ENCODE peak calls at places on chromosomes 6 and 20, in ten cellular contexts. Z is sigmoid colon; G is fibroblast of pulmonary artery; L is tibial nerve; N is A673; Y is brain microvascular endothelial cell; C is CD8-positive, alpha-beta T cell; T is fibroblast of villous mesenchyme; D is SK-N-SH; Q is left lung. U is an unnamed sample.
A peak's percentile ranks its signal among the peaks of the same experiment; 100 is the strongest.

GRCh38 chr20:17519606-17520285 is 11.4 kb downstream of the BFSP1 start:
- DNase-seq in Z (no peak), G (no peak), L (no peak), N (no peak), Y (no peak), C (no peak), T (no peak), D (no peak), Q (no peak), U (no peak)

GRCh38 chr6:98944598-98945011 is 3.1 kb downstream of the FBXL4 start:
- DNase-seq in Z (no peak), G (peak; percentile 47), L (no peak), N (peak; percentile 2), Y (peak; percentile 73), C (no peak), T (peak; percentile 89), D (peak; percentile 30), Q (no peak), U (no peak)

GRCh38 chr6:140041571-140042332 is 667.3 kb upstream of the CITED2 start:
- DNase-seq in Z (no peak), G (no peak), L (no peak), N (no peak), Y (no peak), C (no peak), T (no peak), D (no peak), Q (no peak), U (no peak)

GRCh38 chr20:55888655-55889054 is 116.7 kb downstream of the CBLN4 start:
- DNase-seq in Z (no peak), G (no peak), L (no peak), N (no peak), Y (no peak), C (no peak), T (no peak), D (peak; percentile 12), Q (no peak), U (no peak)

GRCh38 chr6:32932132-32932868 is 8.5 kb downstream of the HLA-DMB start:
- DNase-seq in Z (no peak), G (peak; percentile 28), L (no peak), N (no peak), Y (no peak), C (no peak), T (peak; percentile 35), D (no peak), Q (no peak), U (no peak)

GRCh38 chr20:36827541-36828279 is 48.2 kb upstream of the TLDC2 start:
- DNase-seq in Z (peak; percentile 84), G (no peak), L (no peak), N (no peak), Y (no peak), C (no peak), T (no peak), D (no peak), Q (no peak), U (no peak)

GRCh38 chr6:44073612-44074382 is 53.5 kb downstream of the MRPL14 start:
- DNase-seq in Z (peak; percentile 75), G (peak; percentile 14), L (no peak), N (no peak), Y (no peak), C (no peak), T (peak; percentile 55), D (peak; percentile 66), Q (no peak), U (no peak)

GRCh38 chr6:38612386-38612965 is 27.3 kb downstream of the BTBD9 start:
- DNase-seq in Z (no peak), G (peak; percentile 80), L (no peak), N (no peak), Y (no peak), C (no peak), T (peak; percentile 84), D (no peak), Q (no peak), U (no peak)

GRCh38 chr6:128954308-128955043 is 71.5 kb downstream of the LAMA2 start:
- DNase-seq in Z (no peak), G (no peak), L (no peak), N (no peak), Y (no peak), C (no peak), T (no peak), D (no peak), Q (no peak), U (no peak)

DNA sequence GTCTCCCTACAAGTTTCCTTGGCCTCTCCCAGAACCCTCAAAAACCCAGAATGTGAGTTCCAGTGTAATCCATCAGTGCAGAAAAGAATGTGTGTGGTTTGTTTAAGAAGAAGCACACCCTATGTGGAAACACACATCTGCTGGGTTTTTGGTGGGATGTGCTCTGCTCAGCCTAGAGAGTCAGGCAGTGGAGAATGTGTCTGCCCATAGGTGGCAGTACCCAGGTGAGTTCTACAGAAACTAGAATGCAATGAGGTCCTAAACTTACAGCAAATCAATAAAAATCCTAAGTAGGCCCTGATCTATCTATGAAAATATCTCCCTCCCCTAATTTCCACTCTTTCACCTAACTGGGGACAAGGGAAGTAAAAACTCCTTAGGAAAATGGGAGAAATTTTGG is 437.3 kb downstream of the DHX35 start:
- DNase-seq in Z (no peak), G (no peak), L (no peak), N (no peak), Y (no peak), C (no peak), T (no peak), D (no peak), Q (no peak), U (no peak)
- TF ChIP-seq CTCF in Z (no peak), G (no peak), L (no peak), N (no peak), Y (no peak), C (no peak), T (no peak), D (no peak), Q (no peak), U (no peak)

GRCh38 chr6:41878961-41879405 is 16.2 kb downstream of the USP49 start:
- DNase-seq in Z (no peak), G (peak; percentile 35), L (no peak), N (no peak), Y (peak; percentile 27), C (no peak), T (peak; percentile 76), D (no peak), Q (no peak), U (no peak)
- H3K4me3 ChIP-seq in Z (no peak overlapping the region), G (no peak overlapping the region), L (no peak overlapping the region), N (no peak overlapping the region), Y (no peak overlapping the region), C (no peak overlapping the region), T (no peak overlapping the region), D (no peak overlapping the region), Q (no peak overlapping the region), U (no peak overlapping the region)

GRCh38 chr6:10412165-10412947 is 2.5 kb downstream of the TFAP2A start:
- DNase-seq in Z (no peak), G (peak; percentile 75), L (no peak), N (peak; percentile 95), Y (peak; percentile 46), C (no peak), T (peak; percentile 65), D (peak; percentile 61), Q (peak; percentile 81), U (no peak)
- TF ChIP-seq CTCF in Z (no peak), G (no peak), L (no peak), N (no peak), Y (no peak), C (no peak), T (no peak), D (no peak), Q (no peak), U (no peak)

DNA sequence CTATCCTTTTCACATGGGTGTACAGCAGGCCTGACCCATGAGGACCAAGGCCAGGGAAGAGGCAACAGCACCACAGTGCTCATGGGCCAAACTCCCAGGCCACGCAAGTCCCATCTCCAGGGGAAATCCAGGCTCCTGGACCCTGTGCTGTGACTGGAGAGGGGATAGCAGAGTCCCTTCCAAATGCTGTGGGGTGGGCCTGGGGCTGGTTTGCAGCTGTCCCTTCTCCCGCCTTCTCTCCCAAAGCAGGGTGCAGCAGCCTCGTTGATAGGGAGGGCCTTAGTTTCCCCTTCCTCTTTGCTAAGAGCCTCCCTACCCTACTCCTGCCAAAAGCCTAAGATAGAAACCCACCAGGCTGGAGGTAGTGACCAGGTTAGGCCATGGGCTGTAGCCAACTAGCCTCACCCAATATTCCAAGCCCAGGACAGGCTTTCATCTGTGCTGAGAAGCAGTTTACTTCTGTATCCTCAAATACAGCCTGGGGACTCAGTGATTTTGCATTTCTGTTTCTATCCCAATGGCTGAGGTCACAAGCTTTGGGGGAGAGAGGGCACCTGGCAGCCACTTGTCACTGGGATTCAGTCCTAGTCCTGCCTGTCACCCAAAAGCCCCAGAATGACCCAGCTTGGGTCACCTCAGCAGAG is 1.4 kb downstream of the CTSZ start:
- DNase-seq in Z (peak; percentile 61), G (no peak), L (no peak), N (no peak), Y (no peak), C (no peak), T (no peak), D (no peak), Q (no peak), U (peak; percentile 69)
- H3K4me3 ChIP-seq in Z (peak overlapping the region; percentile 77), G (peak overlapping the region; percentile 65), L (peak overlapping the region; percentile 85), N (no peak overlapping the region), Y (peak overlapping the region; percentile 60), C (peak overlapping the region; percentile 31), T (peak overlapping the region; percentile 78), D (no peak overlapping the region), Q (peak overlapping the region; percentile 53), U (peak overlapping the region; percentile 89)

GRCh38 chr6:159298840-159299239 is 129.6 kb downstream of the FNDC1 start:
- DNase-seq in Z (no peak), G (no peak), L (no peak), N (no peak), Y (no peak), C (no peak), T (no peak), D (no peak), Q (no peak), U (no peak)
- TF ChIP-seq CTCF in Z (no peak), G (no peak), L (no peak), N (no peak), Y (no peak), C (no peak), T (no peak), D (no peak), Q (no peak), U (no peak)

DNA sequence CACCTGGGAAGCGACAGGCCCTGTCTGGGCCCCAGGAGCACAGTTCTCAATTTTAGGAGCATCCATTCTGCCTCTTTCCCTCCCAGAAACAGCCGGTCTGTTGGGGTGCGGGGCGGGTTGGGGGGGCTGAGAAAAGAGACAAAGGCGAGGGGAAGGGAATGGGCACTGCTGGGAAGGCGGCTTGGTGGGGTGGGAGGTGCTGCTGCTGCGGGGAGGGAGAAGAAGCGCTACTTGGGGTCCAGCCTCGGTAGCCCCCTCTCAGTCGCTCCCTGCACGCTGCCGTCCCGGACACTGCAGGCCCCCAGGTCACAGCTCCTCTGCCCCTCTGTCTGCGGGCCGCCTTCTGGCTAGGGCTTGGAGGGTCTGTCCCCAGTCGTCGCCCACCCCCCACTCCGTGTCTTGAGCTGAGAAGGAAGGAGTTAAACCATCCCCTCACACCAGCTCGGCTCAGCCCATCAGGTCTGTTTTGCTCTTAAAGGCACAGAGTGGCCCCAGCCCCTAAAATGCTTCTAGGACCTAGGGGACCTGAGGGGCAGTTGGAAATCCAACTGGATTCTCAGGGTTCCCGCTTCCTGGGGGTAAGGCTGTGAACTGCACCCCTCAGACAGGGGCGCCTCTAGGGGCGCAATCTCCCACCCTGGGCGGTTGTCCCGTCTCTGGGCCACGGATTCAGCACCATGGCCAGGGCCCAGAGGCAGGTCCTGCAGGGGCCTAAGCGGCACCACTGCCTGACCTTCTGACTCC is 740 bp downstream of the GDAP1L1 start:
- DNase-seq in Z (no peak), G (peak; percentile 32), L (no peak), N (peak; percentile 57), Y (peak; percentile 7), C (no peak), T (peak; percentile 38), D (peak; percentile 69), Q (no peak), U (no peak)
- H3K4me3 ChIP-seq in Z (no peak overlapping the region), G (no peak overlapping the region), L (no peak overlapping the region), N (no peak overlapping the region), Y (no peak overlapping the region), C (no peak overlapping the region), T (no peak overlapping the region), D (peak overlapping the region; percentile 53), Q (no peak overlapping the region), U (peak overlapping the region; percentile 63)

U was measured in coronary artery.